ENCODE peak calls at places on chromosomes 11 and 22, in four cellular contexts. S is CD8-positive, alpha-beta memory T cell; D is tibial artery; A is neuronal stem cell. N is an unnamed sample.

GRCh38 chr22:49915610-49916009 is 2.6 kb downstream of the ALG12 start:
- DNase-seq in S (no peak), D (no peak), A (no peak), N (peak; percentile 36)

GRCh38 chr11:102476812-102477211 is 24.2 kb upstream of the TMEM123 start:
- DNase-seq in S (no peak), D (no peak), A (no peak), N (no peak)

GRCh38 chr11:10375280-10376048 is 70.6 kb downstream of the ADM start:
- DNase-seq in S (no peak), D (no peak), A (no peak), N (no peak)

GRCh38 chr22:32558681-32559355 is 84.2 kb downstream of the FBXO7 start:
- DNase-seq in S (no peak), D (peak; percentile 90), A (no peak), N (peak; percentile 82)

GRCh38 chr22:31247726-31248125 is 35.6 kb downstream of the LIMK2 start:
- DNase-seq in S (no peak), D (no peak), A (no peak), N (no peak)

GRCh38 chr11:88307749-88308425 is 29.6 kb downstream of the CTSC start:
- DNase-seq in S (no peak), D (no peak), A (no peak), N (no peak)

GRCh38 chr11:18791175-18792065 is at the start of gene PTPN5:
- DNase-seq in S (no peak), D (no peak), A (peak; percentile 70), N (no peak)

GRCh38 chr11:46906596-46906995 is 11.8 kb downstream of the LRP4 start:
- DNase-seq in S (no peak), D (no peak), A (no peak), N (no peak)

GRCh38 chr11:10351768-10352641 is 47.1 kb downstream of the ADM start:
- DNase-seq in S (no peak), D (no peak), A (peak; percentile 82), N (peak; percentile 82)

GRCh38 chr11:104165014-104165413 is 1.1 kb upstream of the PDGFD start:
- DNase-seq in S (no peak), D (no peak), A (no peak), N (no peak)

GRCh38 chr11:33900159-33900855 is 8.4 kb upstream of the LMO2 start:
- DNase-seq in S (no peak), D (no peak), A (no peak), N (no peak)

GRCh38 chr11:88175004-88175706 is at the start of gene RAB38:
- DNase-seq in S (no peak), D (peak; percentile 25), A (peak; percentile 41), N (peak; percentile 35)

DNA sequence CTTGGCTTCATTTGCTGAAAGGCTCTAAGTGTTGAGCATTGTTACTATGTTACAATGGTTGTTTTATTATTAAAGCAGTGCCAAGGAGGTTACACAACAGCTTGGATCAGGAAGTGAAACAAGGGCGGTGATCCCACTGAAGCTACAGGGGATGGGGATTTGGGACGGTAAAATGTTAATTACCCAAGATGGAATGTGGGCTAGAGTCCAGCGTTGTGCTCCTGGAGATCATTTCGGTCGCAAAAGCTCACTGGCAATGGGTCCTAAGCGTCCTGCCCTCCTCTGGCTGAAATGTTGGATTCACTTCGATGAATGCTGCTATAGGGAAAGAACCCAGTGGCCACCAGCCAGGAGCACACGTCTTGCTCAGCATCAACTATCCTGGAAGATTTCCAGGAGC is 48.3 kb downstream of the FAM83F start:
- DNase-seq in S (no peak), D (peak; percentile 67), A (no peak), N (no peak)
- H3K4me3 ChIP-seq in S (no peak overlapping the region), D (no peak overlapping the region), A (no peak overlapping the region), N (no peak overlapping the region)

GRCh38 chr11:66643745-66644437 is 5.4 kb downstream of the RBM4 start:
- DNase-seq in S (no peak), D (no peak), A (no peak), N (no peak)

GRCh38 chr11:66638177-66639065 is at the start of gene RBM4:
- DNase-seq in S (peak; percentile 97), D (peak; percentile 98), A (peak; percentile 100), N (peak; percentile 97)

GRCh38 chr11:66639066-66639813 is 737 bp downstream of the RBM4 start:
- DNase-seq in S (peak; percentile 31), D (peak; percentile 29), A (no peak), N (no peak)

GRCh38 chr11:66637557-66638176 is 836 bp upstream of the RBM4 start:
- DNase-seq in S (no peak), D (no peak), A (peak; percentile 20), N (no peak)

GRCh38 chr11:66641834-66642233 is 3.3 kb downstream of the RBM4 start:
- DNase-seq in S (no peak), D (no peak), A (no peak), N (no peak)
- H3K4me1 ChIP-seq in S (peaks cover 79% of the 10 kb centered on the region), D (peaks cover 4% of the 10 kb centered on the region), A (peaks cover 14% of the 10 kb centered on the region), N (peaks cover 22% of the 10 kb centered on the region)

GRCh38 chr11:70422692-70423522 is 24.6 kb downstream of the CTTN start:
- DNase-seq in S (no peak), D (no peak), A (no peak), N (no peak)
- H3K27ac ChIP-seq in S (no peak overlapping the region), D (no peak overlapping the region), A (no peak overlapping the region), N (no peak overlapping the region)

DNA sequence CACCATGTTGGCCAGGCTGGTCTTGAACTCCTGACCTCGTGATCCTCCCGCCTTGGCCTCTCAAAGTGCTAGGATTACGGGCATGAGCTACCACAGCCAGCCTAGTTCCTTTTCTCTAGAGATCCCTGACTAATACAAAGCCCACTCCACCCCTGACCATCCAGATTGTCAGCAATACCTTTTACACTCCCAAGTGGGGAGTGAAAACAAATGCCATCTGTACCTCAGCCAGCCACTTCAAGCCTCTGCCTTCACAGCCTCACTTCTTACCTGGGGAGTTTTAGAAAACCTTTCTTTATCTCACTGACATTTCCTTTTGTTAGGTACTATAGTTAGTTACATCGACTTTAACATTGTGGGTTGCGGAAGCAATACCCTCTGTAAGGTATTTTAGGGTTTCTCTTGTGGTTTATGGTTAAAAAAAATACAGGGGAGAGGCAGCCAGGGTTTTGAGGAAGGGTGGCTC is 8.8 kb downstream of the TOM1 start:
- DNase-seq in S (no peak), D (no peak), A (no peak), N (no peak)
- H3K4me3 ChIP-seq in S (no peak overlapping the region), D (no peak overlapping the region), A (no peak overlapping the region), N (no peak overlapping the region)

DNA sequence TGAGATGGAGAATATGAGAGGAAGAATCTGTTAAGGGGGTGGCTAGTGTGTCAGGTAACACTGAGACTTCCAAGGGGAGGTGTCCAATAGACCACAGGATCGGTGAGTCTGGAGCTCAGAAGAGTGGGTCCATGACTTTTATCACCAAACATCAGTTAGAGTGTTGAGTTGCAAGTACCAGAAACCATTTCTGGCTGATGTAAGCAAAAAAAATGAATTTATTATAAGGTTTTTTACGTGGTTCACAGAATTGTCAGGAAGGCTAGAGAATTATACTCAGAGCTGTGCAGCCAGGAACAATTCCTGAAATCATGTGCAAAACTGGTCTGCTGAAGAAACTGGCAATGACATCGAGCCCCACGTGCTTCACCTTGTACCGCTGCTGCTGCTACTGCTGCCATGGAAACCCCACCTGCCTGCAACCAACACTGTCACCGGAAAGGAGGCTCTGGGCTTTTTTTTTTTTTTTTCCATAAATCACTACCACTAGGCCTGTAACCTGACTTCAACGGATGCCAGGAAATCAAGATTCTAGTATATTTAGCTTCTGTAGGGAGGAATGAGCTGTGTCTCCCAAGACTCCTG is 16.6 kb upstream of the STK33 start:
- DNase-seq in S (no peak), D (no peak), A (no peak), N (no peak)
- H3K4me1 ChIP-seq in S (no peaks in the 10 kb centered on the region), D (no peaks in the 10 kb centered on the region), A (peaks cover 1% of the 10 kb centered on the region), N (no peaks in the 10 kb centered on the region)

GRCh38 chr22:45912910-45913309 is 64.1 kb downstream of the WNT7B start:
- DNase-seq in S (no peak), D (no peak), A (no peak), N (no peak)
- H3K27ac ChIP-seq in S (no peak overlapping the region), D (no peak overlapping the region), A (no peak overlapping the region), N (no peak overlapping the region)

GRCh38 chr11:124717421-124717785 is 22.3 kb upstream of the NRGN start:
- DNase-seq in S (no peak), D (no peak), A (no peak), N (no peak)
- H3K4me3 ChIP-seq in S (peak overlapping the region; percentile 41), D (peak overlapping the region; percentile 62), A (peak overlapping the region; percentile 53), N (peak overlapping the region; percentile 19)